ENCODE peak calls at places on chromosomes 11 and 22, in six cellular contexts. One of them, this sample, is unnamed.

GRCh38 chr22:19879651-19879995 is 24.9 kb upstream of the GNB1L start:
- DNase-seq in fibroblast of the aortic adventitia: no peak
- DNase-seq in ovary: peak; percentile 19
- DNase-seq in tibial nerve: peak; percentile 3
- DNase-seq in fibroblast of mammary gland: no peak
- DNase-seq in upper lobe of right lung: no peak
- DNase-seq in this sample: no peak

GRCh38 chr11:833114-833791 is 501 bp downstream of the CD151 start:
- DNase-seq in fibroblast of the aortic adventitia: peak; percentile 35
- DNase-seq in ovary: no peak
- DNase-seq in tibial nerve: no peak
- DNase-seq in fibroblast of mammary gland: no peak
- DNase-seq in upper lobe of right lung: peak; percentile 86
- DNase-seq in this sample: peak; percentile 42

GRCh38 chr22:23403152-23403719 is 176.9 kb downstream of the IGLL1 start:
- DNase-seq in fibroblast of the aortic adventitia: no peak
- DNase-seq in ovary: peak; percentile 59
- DNase-seq in tibial nerve: no peak
- DNase-seq in fibroblast of mammary gland: no peak
- DNase-seq in upper lobe of right lung: no peak
- DNase-seq in this sample: no peak

GRCh38 chr11:70489276-70489675 is 90.9 kb downstream of the CTTN start:
- DNase-seq in fibroblast of the aortic adventitia: no peak
- DNase-seq in ovary: peak; percentile 0
- DNase-seq in tibial nerve: no peak
- DNase-seq in fibroblast of mammary gland: no peak
- DNase-seq in upper lobe of right lung: peak; percentile 32
- DNase-seq in this sample: no peak

GRCh38 chr22:43310311-43310710 is 32.9 kb downstream of the SCUBE1 start:
- DNase-seq in fibroblast of the aortic adventitia: no peak
- DNase-seq in ovary: no peak
- DNase-seq in tibial nerve: no peak
- DNase-seq in fibroblast of mammary gland: no peak
- DNase-seq in upper lobe of right lung: no peak
- DNase-seq in this sample: no peak

GRCh38 chr11:66265531-66266377 is 2.7 kb upstream of the RAB1B start:
- DNase-seq in fibroblast of the aortic adventitia: no peak
- DNase-seq in ovary: no peak
- DNase-seq in tibial nerve: no peak
- DNase-seq in fibroblast of mammary gland: no peak
- DNase-seq in upper lobe of right lung: no peak
- DNase-seq in this sample: no peak

GRCh38 chr11:67117667-67118058 is 1.4 kb upstream of the KDM2A start:
- DNase-seq in fibroblast of the aortic adventitia: no peak
- DNase-seq in ovary: peak; percentile 47
- DNase-seq in tibial nerve: no peak
- DNase-seq in fibroblast of mammary gland: no peak
- DNase-seq in upper lobe of right lung: peak; percentile 78
- DNase-seq in this sample: peak; percentile 41

GRCh38 chr22:17786435-17787158 is 12.3 kb upstream of the BID start:
- DNase-seq in fibroblast of the aortic adventitia: peak; percentile 23
- DNase-seq in ovary: no peak
- DNase-seq in tibial nerve: peak; percentile 32
- DNase-seq in fibroblast of mammary gland: peak; percentile 71
- DNase-seq in upper lobe of right lung: no peak
- DNase-seq in this sample: peak; percentile 47

GRCh38 chr11:123255909-123256308 is 60.9 kb upstream of the CLMP start:
- DNase-seq in fibroblast of the aortic adventitia: no peak
- DNase-seq in ovary: no peak
- DNase-seq in tibial nerve: no peak
- DNase-seq in fibroblast of mammary gland: no peak
- DNase-seq in upper lobe of right lung: no peak
- DNase-seq in this sample: no peak

GRCh38 chr22:20219667-20220628 is 48.2 kb downstream of the RTN4R start:
- DNase-seq in fibroblast of the aortic adventitia: no peak
- DNase-seq in ovary: no peak
- DNase-seq in tibial nerve: no peak
- DNase-seq in fibroblast of mammary gland: no peak
- DNase-seq in upper lobe of right lung: no peak
- DNase-seq in this sample: no peak

GRCh38 chr11:71284525-71285092 is 32.2 kb upstream of the SHANK2 start:
- DNase-seq in fibroblast of the aortic adventitia: no peak
- DNase-seq in ovary: no peak
- DNase-seq in tibial nerve: no peak
- DNase-seq in fibroblast of mammary gland: no peak
- DNase-seq in upper lobe of right lung: no peak
- DNase-seq in this sample: no peak

GRCh38 chr11:987671-988070 is 48.8 kb downstream of the MUC6 start:
- DNase-seq in fibroblast of the aortic adventitia: no peak
- DNase-seq in ovary: no peak
- DNase-seq in tibial nerve: no peak
- DNase-seq in fibroblast of mammary gland: no peak
- DNase-seq in upper lobe of right lung: no peak
- DNase-seq in this sample: no peak

GRCh38 chr11:62479631-62480201 is 60.9 kb downstream of the SCGB1A1 start:
- DNase-seq in fibroblast of the aortic adventitia: peak; percentile 87
- DNase-seq in ovary: peak; percentile 35
- DNase-seq in tibial nerve: no peak
- DNase-seq in fibroblast of mammary gland: no peak
- DNase-seq in upper lobe of right lung: no peak
- DNase-seq in this sample: no peak

GRCh38 chr11:130523166-130523565 is 74.7 kb downstream of the ADAMTS15 start:
- DNase-seq in fibroblast of the aortic adventitia: no peak
- DNase-seq in ovary: no peak
- DNase-seq in tibial nerve: no peak
- DNase-seq in fibroblast of mammary gland: no peak
- DNase-seq in upper lobe of right lung: no peak
- DNase-seq in this sample: peak; percentile 10

GRCh38 chr11:86193297-86194095 is 51.1 kb upstream of the EED start:
- DNase-seq in fibroblast of the aortic adventitia: peak; percentile 92
- DNase-seq in ovary: peak; percentile 49
- DNase-seq in tibial nerve: peak; percentile 20
- DNase-seq in fibroblast of mammary gland: peak; percentile 85
- DNase-seq in upper lobe of right lung: peak; percentile 70
- DNase-seq in this sample: peak; percentile 91

GRCh38 chr22:39955675-39956074 is 4.5 kb upstream of the TMA7B start:
- DNase-seq in fibroblast of the aortic adventitia: no peak
- DNase-seq in ovary: no peak
- DNase-seq in tibial nerve: no peak
- DNase-seq in fibroblast of mammary gland: no peak
- DNase-seq in upper lobe of right lung: no peak
- DNase-seq in this sample: peak; percentile 52

GRCh38 chr11:86066606-86067229 is 2.2 kb downstream of the PICALM start:
- DNase-seq in fibroblast of the aortic adventitia: no peak
- DNase-seq in ovary: no peak
- DNase-seq in tibial nerve: no peak
- DNase-seq in fibroblast of mammary gland: no peak
- DNase-seq in upper lobe of right lung: no peak
- DNase-seq in this sample: no peak

GRCh38 chr11:26227311-26227710 is 104.6 kb upstream of the ANO3 start:
- DNase-seq in fibroblast of the aortic adventitia: peak; percentile 92
- DNase-seq in ovary: no peak
- DNase-seq in tibial nerve: no peak
- DNase-seq in fibroblast of mammary gland: peak; percentile 97
- DNase-seq in upper lobe of right lung: no peak
- DNase-seq in this sample: peak; percentile 93

GRCh38 chr11:77379253-77379652 is 77.8 kb upstream of the GDPD4 start:
- DNase-seq in fibroblast of the aortic adventitia: no peak
- DNase-seq in ovary: no peak
- DNase-seq in tibial nerve: no peak
- DNase-seq in fibroblast of mammary gland: peak; percentile 27
- DNase-seq in upper lobe of right lung: no peak
- DNase-seq in this sample: peak; percentile 9

GRCh38 chr11:70460111-70460510 is 61.8 kb downstream of the CTTN start:
- DNase-seq in fibroblast of the aortic adventitia: no peak
- DNase-seq in ovary: no peak
- DNase-seq in tibial nerve: no peak
- DNase-seq in fibroblast of mammary gland: no peak
- DNase-seq in upper lobe of right lung: no peak
- DNase-seq in this sample: no peak

GRCh38 chr11:11220786-11221185 is 132.3 kb downstream of the CSNK2A3 start:
- DNase-seq in fibroblast of the aortic adventitia: no peak
- DNase-seq in ovary: no peak
- DNase-seq in tibial nerve: no peak
- DNase-seq in fibroblast of mammary gland: no peak
- DNase-seq in upper lobe of right lung: no peak
- DNase-seq in this sample: no peak

DNA sequence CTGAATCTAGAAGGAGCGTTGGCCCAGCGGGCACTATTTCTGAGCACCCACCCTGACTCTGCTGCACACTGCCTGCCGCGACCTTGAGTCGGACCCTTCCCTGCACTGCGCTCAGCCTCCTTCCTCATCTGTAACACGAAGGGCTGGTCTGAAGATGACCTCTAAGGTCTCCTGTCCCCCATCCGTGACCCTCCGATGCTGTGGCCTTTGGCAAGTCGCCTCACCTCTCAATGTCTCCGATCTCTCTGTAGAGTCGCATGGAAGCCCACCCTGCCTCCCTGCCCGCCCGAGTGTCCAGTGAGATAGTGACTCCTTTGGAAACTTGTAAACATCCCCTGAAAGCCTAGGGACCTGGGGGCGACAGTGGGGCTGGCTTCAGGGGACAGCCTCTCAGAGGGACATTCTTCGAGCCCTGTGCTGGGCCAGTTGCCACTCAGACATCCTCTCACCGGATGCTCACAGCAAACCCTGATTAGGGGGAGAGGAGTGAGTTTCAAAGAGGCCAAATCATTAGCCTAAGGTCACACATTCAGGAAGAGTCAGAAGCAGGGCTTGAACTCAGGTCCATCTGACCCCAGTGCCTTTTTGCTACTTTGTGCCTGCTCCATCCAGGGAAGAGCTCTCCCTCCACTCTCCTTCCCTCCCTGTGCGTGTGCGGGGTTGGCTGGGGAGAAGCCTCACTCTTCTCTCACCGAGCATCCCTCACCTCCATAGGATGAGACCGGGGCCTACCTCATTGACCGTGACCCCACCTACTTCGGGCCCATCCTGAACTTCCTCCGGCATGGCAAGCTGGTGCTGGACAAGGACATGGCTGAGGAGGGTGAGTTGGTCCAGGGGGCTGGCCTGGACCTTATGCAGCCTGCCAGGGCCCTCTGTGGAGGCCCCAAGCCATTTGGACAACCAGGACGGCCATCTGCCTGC is 1.1 kb downstream of the KCTD17 start:
- DNase-seq in fibroblast of the aortic adventitia: no peak
- DNase-seq in ovary: no peak
- DNase-seq in tibial nerve: no peak
- DNase-seq in fibroblast of mammary gland: no peak
- DNase-seq in upper lobe of right lung: no peak
- DNase-seq in this sample: no peak
- H3K4me3 ChIP-seq in fibroblast of the aortic adventitia: peak overlapping the region; percentile 81
- H3K4me3 ChIP-seq in ovary: peak overlapping the region; percentile 57
- H3K4me3 ChIP-seq in tibial nerve: peak overlapping the region; percentile 87
- H3K4me3 ChIP-seq in fibroblast of mammary gland: peak overlapping the region; percentile 60
- H3K4me3 ChIP-seq in upper lobe of right lung: peak overlapping the region; percentile 68
- H3K4me3 ChIP-seq in this sample: peak overlapping the region; percentile 76

GRCh38 chr11:65210361-65210731 is 28.6 kb downstream of the CAPN1 start:
- DNase-seq in fibroblast of the aortic adventitia: no peak
- DNase-seq in ovary: no peak
- DNase-seq in tibial nerve: no peak
- DNase-seq in fibroblast of mammary gland: no peak
- DNase-seq in upper lobe of right lung: no peak
- DNase-seq in this sample: no peak

GRCh38 chr11:65210748-65211147 is 29.0 kb downstream of the CAPN1 start:
- DNase-seq in fibroblast of the aortic adventitia: no peak
- DNase-seq in ovary: no peak
- DNase-seq in tibial nerve: no peak
- DNase-seq in fibroblast of mammary gland: no peak
- DNase-seq in upper lobe of right lung: no peak
- DNase-seq in this sample: no peak

GRCh38 chr11:65212226-65212801 is 30.6 kb downstream of the CAPN1 start:
- DNase-seq in fibroblast of the aortic adventitia: no peak
- DNase-seq in ovary: no peak
- DNase-seq in tibial nerve: no peak
- DNase-seq in fibroblast of mammary gland: no peak
- DNase-seq in upper lobe of right lung: no peak
- DNase-seq in this sample: no peak

GRCh38 chr11:65209711-65210360 is 28.1 kb downstream of the CAPN1 start:
- DNase-seq in fibroblast of the aortic adventitia: no peak
- DNase-seq in ovary: no peak
- DNase-seq in tibial nerve: no peak
- DNase-seq in fibroblast of mammary gland: no peak
- DNase-seq in upper lobe of right lung: no peak
- DNase-seq in this sample: no peak

GRCh38 chr11:65211293-65212105 is 29.8 kb downstream of the CAPN1 start:
- DNase-seq in fibroblast of the aortic adventitia: no peak
- DNase-seq in ovary: no peak
- DNase-seq in tibial nerve: no peak
- DNase-seq in fibroblast of mammary gland: no peak
- DNase-seq in upper lobe of right lung: no peak
- DNase-seq in this sample: no peak
- TF ChIP-seq CTCF in fibroblast of the aortic adventitia: no peak
- TF ChIP-seq CTCF in ovary: no peak
- TF ChIP-seq CTCF in tibial nerve: no peak
- TF ChIP-seq CTCF in fibroblast of mammary gland: no peak
- TF ChIP-seq CTCF in upper lobe of right lung: no peak
- TF ChIP-seq CTCF in this sample: no peak

DNA sequence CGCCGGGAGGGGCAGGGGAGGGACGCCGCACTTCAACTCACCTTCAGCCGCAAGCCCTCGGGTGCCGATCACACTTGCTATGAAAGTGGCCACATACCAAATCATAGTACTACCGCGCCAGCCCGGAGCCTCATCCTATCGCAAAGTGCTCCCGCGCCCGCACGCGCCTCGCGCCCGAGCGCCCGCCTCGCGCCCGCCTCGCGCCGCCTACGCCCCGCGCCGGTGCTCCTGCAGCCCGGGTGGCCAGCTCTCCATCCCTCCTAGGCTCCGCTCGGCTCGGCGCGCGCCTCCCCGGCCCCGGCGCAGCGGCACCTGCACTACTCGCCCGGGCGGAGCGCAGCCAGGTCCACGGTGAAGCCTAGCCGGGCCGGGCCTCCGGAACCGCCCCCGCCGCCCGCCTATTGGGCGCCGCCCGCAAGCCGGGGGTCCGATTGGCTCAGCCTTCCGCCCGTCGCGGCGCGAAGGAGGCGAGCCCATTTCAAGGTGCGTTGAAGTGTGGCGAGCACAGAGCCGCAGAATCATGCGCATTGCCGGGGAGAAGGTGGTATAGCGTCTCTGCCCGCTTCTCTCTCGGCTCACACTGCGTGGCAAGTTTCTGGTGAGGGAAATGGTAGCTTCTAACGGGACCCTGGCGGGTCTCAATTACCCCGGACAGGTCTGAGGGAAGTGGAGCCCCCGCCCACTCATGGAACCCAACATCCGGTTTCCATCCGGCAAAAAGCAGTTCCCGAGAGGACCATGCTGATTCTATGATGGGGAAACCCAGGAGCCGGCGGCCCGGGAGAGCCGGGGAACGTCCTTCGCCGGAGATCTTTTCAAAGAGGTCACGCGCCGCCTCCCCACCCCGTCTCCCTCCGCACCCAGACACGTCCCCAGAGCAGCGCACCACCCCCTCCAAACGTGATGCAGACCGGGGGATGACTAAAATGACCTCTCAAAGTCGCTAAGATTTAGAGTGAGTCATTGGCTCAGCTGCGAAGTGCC is at the start of gene IGSF9B:
- DNase-seq in fibroblast of the aortic adventitia: peak; percentile 48
- DNase-seq in ovary: peak; percentile 83
- DNase-seq in tibial nerve: peak; percentile 71
- DNase-seq in fibroblast of mammary gland: peak; percentile 33
- DNase-seq in upper lobe of right lung: peak; percentile 93
- DNase-seq in this sample: peak; percentile 58
- H3K4me3 ChIP-seq in fibroblast of the aortic adventitia: peak within 1 kb of the TSS; percentile 66
- H3K4me3 ChIP-seq in ovary: peak within 1 kb of the TSS; percentile 63
- H3K4me3 ChIP-seq in tibial nerve: peak within 1 kb of the TSS; percentile 61
- H3K4me3 ChIP-seq in fibroblast of mammary gland: peak within 1 kb of the TSS; percentile 41
- H3K4me3 ChIP-seq in upper lobe of right lung: peak within 1 kb of the TSS; percentile 61
- H3K4me3 ChIP-seq in this sample: peak within 1 kb of the TSS; percentile 39

GRCh38 chr22:45887202-45888131 is 89.5 kb downstream of the WNT7B start:
- DNase-seq in fibroblast of the aortic adventitia: no peak
- DNase-seq in ovary: peak; percentile 18
- DNase-seq in tibial nerve: no peak
- DNase-seq in fibroblast of mammary gland: no peak
- DNase-seq in upper lobe of right lung: peak; percentile 83
- DNase-seq in this sample: no peak
- TF ChIP-seq CTCF in fibroblast of the aortic adventitia: no peak
- TF ChIP-seq CTCF in ovary: no peak
- TF ChIP-seq CTCF in tibial nerve: no peak
- TF ChIP-seq CTCF in fibroblast of mammary gland: no peak
- TF ChIP-seq CTCF in upper lobe of right lung: no peak
- TF ChIP-seq CTCF in this sample: no peak